ENCODE peak calls at places on chromosome 19, in eight cellular contexts. One of them, this sample, is unnamed.
A peak's percentile ranks its signal among the peaks of the same experiment; 100 is the strongest.

GRCh38 chr19:52188822-52189744 is 769 bp upstream of the PPP2R1A start:
- DNase-seq in Calu3: peak; percentile 5
- DNase-seq in AG04450: peak; percentile 30
- DNase-seq in neural crest cell: peak; percentile 90
- DNase-seq in A673: no peak
- DNase-seq in CD8-positive, alpha-beta T cell: no peak
- DNase-seq in MCF 10A: no peak
- DNase-seq in adrenal gland: peak; percentile 86
- DNase-seq in this sample: peak; percentile 58

GRCh38 chr19:6925801-6926751 is 38.7 kb downstream of the ADGRE1 start:
- DNase-seq in A673: peak; percentile 22
- DNase-seq in AG04450: no peak
- DNase-seq in MCF 10A: peak; percentile 11
- DNase-seq in neural crest cell: no peak
- DNase-seq in Calu3: no peak
- DNase-seq in CD8-positive, alpha-beta T cell: no peak
- DNase-seq in adrenal gland: no peak
- DNase-seq in this sample: no peak

GRCh38 chr19:5448374-5448773 is 6.8 kb upstream of the ZNRF4 start:
- DNase-seq in AG04450: no peak
- DNase-seq in adrenal gland: no peak
- DNase-seq in neural crest cell: no peak
- DNase-seq in A673: no peak
- DNase-seq in MCF 10A: no peak
- DNase-seq in Calu3: no peak
- DNase-seq in CD8-positive, alpha-beta T cell: no peak
- DNase-seq in this sample: no peak

GRCh38 chr19:32091196-32091595 is 254.2 kb upstream of the ZNF507 start:
- DNase-seq in adrenal gland: no peak
- DNase-seq in MCF 10A: no peak
- DNase-seq in neural crest cell: no peak
- DNase-seq in Calu3: no peak
- DNase-seq in AG04450: no peak
- DNase-seq in CD8-positive, alpha-beta T cell: no peak
- DNase-seq in A673: no peak
- DNase-seq in this sample: no peak

GRCh38 chr19:10468133-10468532 is 35.0 kb downstream of the KEAP1 start:
- DNase-seq in CD8-positive, alpha-beta T cell: no peak
- DNase-seq in MCF 10A: no peak
- DNase-seq in Calu3: no peak
- DNase-seq in AG04450: no peak
- DNase-seq in adrenal gland: no peak
- DNase-seq in neural crest cell: no peak
- DNase-seq in A673: no peak
- DNase-seq in this sample: peak; percentile 10

GRCh38 chr19:9847087-9847671 is 12.1 kb downstream of the PIN1 start:
- DNase-seq in adrenal gland: peak; percentile 95
- DNase-seq in neural crest cell: peak; percentile 19
- DNase-seq in AG04450: peak; percentile 90
- DNase-seq in Calu3: peak; percentile 55
- DNase-seq in A673: peak; percentile 81
- DNase-seq in MCF 10A: peak; percentile 80
- DNase-seq in CD8-positive, alpha-beta T cell: peak; percentile 61
- DNase-seq in this sample: peak; percentile 70

GRCh38 chr19:6521718-6522646 is 8.8 kb upstream of the TNFSF9 start:
- DNase-seq in CD8-positive, alpha-beta T cell: peak; percentile 70
- DNase-seq in adrenal gland: peak; percentile 40
- DNase-seq in AG04450: no peak
- DNase-seq in Calu3: no peak
- DNase-seq in neural crest cell: no peak
- DNase-seq in A673: no peak
- DNase-seq in MCF 10A: peak; percentile 44
- DNase-seq in this sample: no peak

GRCh38 chr19:40461669-40462221 is 3.8 kb downstream of the BLVRB start:
- DNase-seq in Calu3: no peak
- DNase-seq in AG04450: no peak
- DNase-seq in CD8-positive, alpha-beta T cell: no peak
- DNase-seq in MCF 10A: no peak
- DNase-seq in A673: no peak
- DNase-seq in neural crest cell: no peak
- DNase-seq in adrenal gland: peak; percentile 55
- DNase-seq in this sample: no peak

GRCh38 chr19:35501684-35502083 is 11.4 kb upstream of the KRTDAP start:
- DNase-seq in neural crest cell: no peak
- DNase-seq in MCF 10A: peak; percentile 69
- DNase-seq in CD8-positive, alpha-beta T cell: no peak
- DNase-seq in Calu3: no peak
- DNase-seq in A673: no peak
- DNase-seq in adrenal gland: peak; percentile 58
- DNase-seq in AG04450: no peak
- DNase-seq in this sample: no peak
- TF ChIP-seq CTCF in neural crest cell: no peak
- TF ChIP-seq CTCF in MCF 10A: no peak
- TF ChIP-seq CTCF in CD8-positive, alpha-beta T cell: no peak
- TF ChIP-seq CTCF in Calu3: no peak
- TF ChIP-seq CTCF in A673: no peak
- TF ChIP-seq CTCF in adrenal gland: no peak
- TF ChIP-seq CTCF in AG04450: no peak
- TF ChIP-seq CTCF in this sample: no peak

DNA sequence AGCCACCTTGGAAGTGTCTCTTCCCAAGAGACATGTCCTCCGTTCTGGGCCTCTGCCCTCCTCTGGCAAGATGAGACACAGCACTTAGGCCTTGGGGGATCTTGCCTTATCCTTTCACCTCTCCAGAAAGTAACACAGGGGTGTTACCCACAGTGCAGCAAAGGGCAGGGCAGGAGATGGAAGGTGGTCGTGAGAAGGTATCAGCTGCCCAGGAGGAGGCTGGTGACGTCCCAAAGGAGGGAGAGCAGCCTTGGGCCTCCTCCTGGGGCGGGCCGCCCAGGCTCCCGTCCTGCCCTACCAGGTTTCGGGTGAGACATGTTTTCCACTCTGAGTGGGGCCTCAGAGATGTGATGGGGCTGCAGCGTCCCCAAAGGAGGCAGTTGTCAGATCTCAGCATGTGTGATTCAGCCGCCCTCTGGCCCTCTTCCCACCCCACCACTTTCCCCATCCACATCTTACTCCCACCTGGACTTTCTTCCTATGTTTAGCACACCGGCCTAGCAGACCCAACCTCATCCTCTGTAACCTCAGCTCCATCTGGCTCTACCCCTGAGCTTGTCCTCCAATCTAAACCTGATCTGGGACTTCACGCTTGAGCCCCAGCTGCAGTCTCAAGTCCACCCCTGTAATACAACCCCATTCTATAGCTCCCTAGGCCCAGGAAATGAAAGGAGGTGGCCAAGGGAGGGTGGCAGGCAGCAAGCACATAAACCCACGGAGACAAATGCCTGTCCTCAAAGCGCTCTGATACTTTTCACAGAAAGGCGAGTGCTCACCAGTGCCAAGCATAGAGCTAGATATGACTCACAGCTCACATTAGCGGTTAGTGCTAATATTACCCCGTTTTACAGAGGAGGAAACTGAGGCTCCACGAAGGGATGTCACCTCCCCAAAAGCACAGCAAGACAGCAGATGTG is 9.3 kb downstream of the POU2F2 start:
- DNase-seq in MCF 10A: no peak
- DNase-seq in neural crest cell: no peak
- DNase-seq in CD8-positive, alpha-beta T cell: no peak
- DNase-seq in AG04450: no peak
- DNase-seq in adrenal gland: no peak
- DNase-seq in A673: no peak
- DNase-seq in Calu3: no peak
- DNase-seq in this sample: no peak
- TF ChIP-seq CTCF in MCF 10A: no peak
- TF ChIP-seq CTCF in neural crest cell: no peak
- TF ChIP-seq CTCF in CD8-positive, alpha-beta T cell: no peak
- TF ChIP-seq CTCF in AG04450: peak; percentile 24
- TF ChIP-seq CTCF in adrenal gland: no peak
- TF ChIP-seq CTCF in A673: no peak
- TF ChIP-seq CTCF in Calu3: no peak
- TF ChIP-seq CTCF in this sample: no peak

GRCh38 chr19:49019242-49019932 is 2.5 kb upstream of the LHB start:
- DNase-seq in adrenal gland: peak; percentile 78
- DNase-seq in A673: peak; percentile 51
- DNase-seq in CD8-positive, alpha-beta T cell: peak; percentile 78
- DNase-seq in MCF 10A: peak; percentile 83
- DNase-seq in AG04450: no peak
- DNase-seq in Calu3: peak; percentile 88
- DNase-seq in neural crest cell: peak; percentile 39
- DNase-seq in this sample: peak; percentile 67
- TF ChIP-seq CTCF in adrenal gland: no peak
- TF ChIP-seq CTCF in A673: peak; percentile 48
- TF ChIP-seq CTCF in CD8-positive, alpha-beta T cell: no peak
- TF ChIP-seq CTCF in MCF 10A: no peak
- TF ChIP-seq CTCF in AG04450: no peak
- TF ChIP-seq CTCF in Calu3: peak; percentile 24
- TF ChIP-seq CTCF in neural crest cell: peak; percentile 56
- TF ChIP-seq CTCF in this sample: no peak

GRCh38 chr19:4115050-4115817 is 8.7 kb downstream of the MAP2K2 start:
- DNase-seq in neural crest cell: no peak
- DNase-seq in CD8-positive, alpha-beta T cell: peak; percentile 81
- DNase-seq in Calu3: no peak
- DNase-seq in MCF 10A: no peak
- DNase-seq in AG04450: no peak
- DNase-seq in adrenal gland: peak; percentile 84
- DNase-seq in A673: no peak
- DNase-seq in this sample: no peak
- TF ChIP-seq CTCF in neural crest cell: no peak
- TF ChIP-seq CTCF in CD8-positive, alpha-beta T cell: no peak
- TF ChIP-seq CTCF in Calu3: no peak
- TF ChIP-seq CTCF in MCF 10A: no peak
- TF ChIP-seq CTCF in AG04450: no peak
- TF ChIP-seq CTCF in adrenal gland: no peak
- TF ChIP-seq CTCF in A673: no peak
- TF ChIP-seq CTCF in this sample: no peak

GRCh38 chr19:47000373-47000772 is 19.3 kb upstream of the NPAS1 start:
- DNase-seq in Calu3: no peak
- DNase-seq in MCF 10A: no peak
- DNase-seq in neural crest cell: no peak
- DNase-seq in AG04450: no peak
- DNase-seq in CD8-positive, alpha-beta T cell: no peak
- DNase-seq in adrenal gland: no peak
- DNase-seq in A673: no peak
- DNase-seq in this sample: no peak
- TF ChIP-seq CTCF in Calu3: no peak
- TF ChIP-seq CTCF in MCF 10A: no peak
- TF ChIP-seq CTCF in neural crest cell: no peak
- TF ChIP-seq CTCF in AG04450: no peak
- TF ChIP-seq CTCF in CD8-positive, alpha-beta T cell: no peak
- TF ChIP-seq CTCF in adrenal gland: no peak
- TF ChIP-seq CTCF in A673: no peak
- TF ChIP-seq CTCF in this sample: no peak

DNA sequence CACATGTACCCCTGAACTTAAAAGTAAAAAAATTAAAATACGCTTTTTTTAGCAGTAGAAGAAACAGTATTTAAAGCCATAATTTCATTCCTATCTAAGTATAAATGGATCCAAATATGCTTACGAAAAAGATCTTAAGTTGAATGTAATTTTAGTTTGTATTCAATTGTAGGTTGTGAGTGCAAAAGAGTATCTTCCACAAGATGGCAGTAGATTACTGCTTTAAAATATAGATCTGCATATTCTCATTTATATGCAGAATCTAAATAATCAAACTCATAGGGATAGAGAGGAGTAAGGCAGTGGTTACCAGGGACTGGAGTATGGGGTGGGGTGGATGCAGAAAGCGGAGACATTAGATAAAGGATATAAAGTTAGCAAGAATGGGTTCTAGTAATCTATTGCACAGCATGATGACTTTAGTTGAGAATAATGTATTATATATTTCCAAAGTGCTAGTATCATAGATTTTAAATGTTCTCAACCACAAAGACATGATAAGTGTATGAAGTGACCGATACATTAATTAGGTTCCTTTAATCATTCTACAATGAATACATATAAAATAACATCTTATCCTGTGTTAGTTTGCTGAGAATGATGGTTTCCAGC is 14.2 kb downstream of the OR7A17 start:
- DNase-seq in MCF 10A: peak; percentile 20
- DNase-seq in neural crest cell: no peak
- DNase-seq in A673: peak; percentile 50
- DNase-seq in Calu3: no peak
- DNase-seq in AG04450: no peak
- DNase-seq in CD8-positive, alpha-beta T cell: no peak
- DNase-seq in adrenal gland: no peak
- DNase-seq in this sample: no peak
- TF ChIP-seq CTCF in MCF 10A: peak; percentile 49
- TF ChIP-seq CTCF in neural crest cell: peak; percentile 60
- TF ChIP-seq CTCF in A673: peak; percentile 75
- TF ChIP-seq CTCF in Calu3: no peak
- TF ChIP-seq CTCF in AG04450: peak; percentile 51
- TF ChIP-seq CTCF in CD8-positive, alpha-beta T cell: peak; percentile 29
- TF ChIP-seq CTCF in adrenal gland: peak; percentile 65
- TF ChIP-seq CTCF in this sample: peak; percentile 49

DNA sequence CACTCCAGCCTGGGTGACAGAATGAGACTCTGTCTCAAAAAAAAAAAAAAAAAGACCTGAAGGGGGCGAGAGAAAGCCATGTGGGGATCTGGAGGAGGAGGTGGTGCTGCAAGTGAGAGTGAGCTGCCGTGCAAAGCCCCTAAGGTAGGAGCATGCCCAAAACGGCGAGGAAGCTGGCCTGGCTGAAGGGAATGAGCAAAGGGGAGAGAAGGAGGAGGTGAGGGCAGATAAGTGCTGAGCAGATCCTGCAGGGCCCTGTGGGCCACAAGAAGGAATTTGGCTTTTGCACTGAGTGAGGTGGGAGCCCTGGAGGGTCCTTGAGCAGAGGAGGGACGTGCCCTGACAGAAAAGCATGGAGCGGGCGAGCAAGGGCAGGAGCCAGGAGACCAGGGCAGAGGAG is 19.4 kb upstream of the ADGRE5 start:
- DNase-seq in A673: peak; percentile 71
- DNase-seq in neural crest cell: no peak
- DNase-seq in adrenal gland: no peak
- DNase-seq in AG04450: no peak
- DNase-seq in MCF 10A: peak; percentile 38
- DNase-seq in CD8-positive, alpha-beta T cell: no peak
- DNase-seq in Calu3: no peak
- DNase-seq in this sample: no peak
- TF ChIP-seq CTCF in A673: peak; percentile 46
- TF ChIP-seq CTCF in neural crest cell: no peak
- TF ChIP-seq CTCF in adrenal gland: no peak
- TF ChIP-seq CTCF in AG04450: peak; percentile 17
- TF ChIP-seq CTCF in MCF 10A: no peak
- TF ChIP-seq CTCF in CD8-positive, alpha-beta T cell: peak; percentile 41
- TF ChIP-seq CTCF in Calu3: no peak
- TF ChIP-seq CTCF in this sample: no peak

GRCh38 chr19:58328999-58329398 is 2.2 kb downstream of the ZSCAN22 start:
- DNase-seq in Calu3: peak; percentile 30
- DNase-seq in MCF 10A: no peak
- DNase-seq in neural crest cell: peak; percentile 46
- DNase-seq in CD8-positive, alpha-beta T cell: no peak
- DNase-seq in adrenal gland: no peak
- DNase-seq in A673: peak; percentile 17
- DNase-seq in AG04450: no peak
- DNase-seq in this sample: no peak
- TF ChIP-seq CTCF in Calu3: no peak
- TF ChIP-seq CTCF in MCF 10A: peak; percentile 22
- TF ChIP-seq CTCF in neural crest cell: peak; percentile 48
- TF ChIP-seq CTCF in CD8-positive, alpha-beta T cell: no peak
- TF ChIP-seq CTCF in adrenal gland: no peak
- TF ChIP-seq CTCF in A673: peak; percentile 33
- TF ChIP-seq CTCF in AG04450: no peak
- TF ChIP-seq CTCF in this sample: no peak

GRCh38 chr19:48646192-48646911 is 365 bp upstream of the CA11 start:
- DNase-seq in AG04450: no peak
- DNase-seq in CD8-positive, alpha-beta T cell: peak; percentile 97
- DNase-seq in neural crest cell: peak; percentile 92
- DNase-seq in Calu3: peak; percentile 94
- DNase-seq in A673: peak; percentile 97
- DNase-seq in adrenal gland: peak; percentile 89
- DNase-seq in MCF 10A: peak; percentile 90
- DNase-seq in this sample: peak; percentile 84
- TF ChIP-seq CTCF in AG04450: peak; percentile 84
- TF ChIP-seq CTCF in CD8-positive, alpha-beta T cell: peak; percentile 77
- TF ChIP-seq CTCF in neural crest cell: peak; percentile 85
- TF ChIP-seq CTCF in Calu3: peak; percentile 91
- TF ChIP-seq CTCF in A673: peak; percentile 94
- TF ChIP-seq CTCF in adrenal gland: peak; percentile 80
- TF ChIP-seq CTCF in MCF 10A: peak; percentile 89
- TF ChIP-seq CTCF in this sample: peak; percentile 84

This sample was measured in D721Med.